ENCODE peak calls at places on chromosomes 4 and X, in seven cellular contexts. Y is brain microvascular endothelial cell, V is nephron progenitor cell, H is A549, M is lower lobe of right lung, D is hepatocyte, C is fibroblast of mammary gland. A is an unnamed sample.

GRCh38 chr4:80153800-80154546 is 43.3 kb upstream of the PRDM8 start:
- DNase-seq in Y (no peak), V (no peak), H (no peak), M (no peak), D (no peak), C (peak; percentile 79), A (no peak)

GRCh38 chr4:111773858-111774257 is 371.4 kb upstream of the FAM241A start:
- DNase-seq in Y (no peak), V (no peak), H (no peak), M (peak; percentile 53), D (peak; percentile 29), C (peak; percentile 5), A (no peak)

GRCh38 chr4:26320159-26320452 is 708 bp upstream of the RBPJ start:
- DNase-seq in Y (no peak), V (no peak), H (no peak), M (no peak), D (no peak), C (peak; percentile 33), A (peak; percentile 19)

GRCh38 chr4:22410645-22411247 is 105.1 kb downstream of the ADGRA3 start:
- DNase-seq in Y (no peak), V (no peak), H (no peak), M (no peak), D (peak; percentile 26), C (peak; percentile 19), A (no peak)

GRCh38 chr4:3369781-3370660 is 71.7 kb upstream of the HGFAC start:
- DNase-seq in Y (peak; percentile 95), V (no peak), H (no peak), M (peak; percentile 45), D (peak; percentile 55), C (peak; percentile 82), A (no peak)

GRCh38 chr4:87228561-87228860 is 8.1 kb upstream of the KLHL8 start:
- DNase-seq in Y (no peak), V (no peak), H (no peak), M (no peak), D (peak; percentile 46), C (no peak), A (no peak)

GRCh38 chr4:185270885-185271284 is 61.5 kb downstream of the SNX25 start:
- DNase-seq in Y (no peak), V (no peak), H (no peak), M (no peak), D (no peak), C (no peak), A (no peak)

GRCh38 chr4:654871-655734 is 19.0 kb downstream of the ATP5ME start:
- DNase-seq in Y (no peak), V (no peak), H (no peak), M (peak; percentile 41), D (no peak), C (no peak), A (no peak)

GRCh38 chr4:162274354-162274753 is 110.6 kb upstream of the FSTL5 start:
- DNase-seq in Y (no peak), V (no peak), H (no peak), M (no peak), D (no peak), C (no peak), A (peak; percentile 21)

GRCh38 chr4:21753084-21753760 is 195.3 kb downstream of the KCNIP4 start:
- DNase-seq in Y (peak; percentile 25), V (no peak), H (no peak), M (no peak), D (no peak), C (no peak), A (no peak)

GRCh38 chr4:7422098-7422897 is 12.4 kb downstream of the PSAPL1 start:
- DNase-seq in Y (no peak), V (no peak), H (no peak), M (peak; percentile 35), D (no peak), C (no peak), A (no peak)

GRCh38 chr4:122810669-122811068 is 16.0 kb upstream of the FGF2 start:
- DNase-seq in Y (no peak), V (no peak), H (no peak), M (no peak), D (no peak), C (peak; percentile 65), A (no peak)

GRCh38 chr4:109969909-109970308 is 57.2 kb downstream of the EGF start:
- DNase-seq in Y (no peak), V (no peak), H (no peak), M (no peak), D (no peak), C (no peak), A (no peak)

GRCh38 chr4:98446499-98447375 is 185.6 kb downstream of the RAP1GDS1 start:
- DNase-seq in Y (peak; percentile 61), V (no peak), H (no peak), M (peak; percentile 51), D (no peak), C (peak; percentile 82), A (no peak)

GRCh38 chr4:180932365-180933001 is 1310.7 kb upstream of the TENM3 start:
- DNase-seq in Y (no peak), V (no peak), H (no peak), M (no peak), D (peak; percentile 13), C (peak; percentile 9), A (no peak)

GRCh38 chr4:163623787-163624186 is 129.3 kb downstream of the TMA16 start:
- DNase-seq in Y (no peak), V (no peak), H (no peak), M (no peak), D (no peak), C (no peak), A (no peak)

GRCh38 chrX:65598559-65599147 is 64.1 kb upstream of the LAS1L start:
- DNase-seq in Y (no peak), V (no peak), H (no peak), M (no peak), D (no peak), C (no peak), A (no peak)

GRCh38 chr4:166165829-166166420 is 292.9 kb downstream of the TLL1 start:
- DNase-seq in Y (peak; percentile 51), V (peak; percentile 41), H (peak; percentile 69), M (no peak), D (peak; percentile 85), C (peak; percentile 82), A (peak; percentile 16)

GRCh38 chr4:6727081-6727942 is 11.3 kb downstream of the BLOC1S4 start:
- DNase-seq in Y (peak; percentile 14), V (peak; percentile 57), H (no peak), M (no peak), D (peak; percentile 48), C (peak; percentile 21), A (no peak)

GRCh38 chr4:120869511-120870278 is 52.8 kb downstream of the PRDM5 start:
- DNase-seq in Y (no peak), V (no peak), H (no peak), M (no peak), D (peak; percentile 8), C (peak; percentile 31), A (no peak)

GRCh38 chr4:120862432-120862831 is 60.1 kb downstream of the PRDM5 start:
- DNase-seq in Y (no peak), V (no peak), H (no peak), M (no peak), D (no peak), C (no peak), A (no peak)

GRCh38 chr4:120870279-120870673 is 52.2 kb downstream of the PRDM5 start:
- DNase-seq in Y (no peak), V (no peak), H (no peak), M (no peak), D (no peak), C (no peak), A (peak; percentile 6)

GRCh38 chr4:120864969-120865368 is 57.6 kb downstream of the PRDM5 start:
- DNase-seq in Y (no peak), V (no peak), H (no peak), M (no peak), D (no peak), C (no peak), A (no peak)

DNA sequence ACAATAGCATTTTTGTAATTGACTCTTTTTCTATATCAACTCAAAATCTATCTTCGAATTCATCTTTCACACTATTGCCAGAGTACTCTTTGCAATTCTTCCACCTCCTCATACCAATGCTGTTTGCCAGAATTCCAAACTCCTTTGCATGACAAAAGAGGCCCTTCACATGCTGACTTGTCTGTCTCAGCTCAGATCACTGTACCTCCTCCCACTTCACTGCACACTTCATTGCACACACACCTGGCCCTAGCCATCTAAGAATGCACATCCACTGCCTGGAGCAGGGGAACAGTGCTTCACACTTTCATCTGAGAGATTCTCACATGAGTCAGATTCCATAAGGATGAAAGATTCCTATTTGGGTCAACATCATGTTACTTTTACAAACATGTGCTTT is 56.5 kb downstream of the PRDM5 start:
- DNase-seq in Y (no peak), V (peak; percentile 20), H (no peak), M (no peak), D (no peak), C (no peak), A (no peak)
- TF ChIP-seq CTCF in Y (no peak), V (no peak), H (no peak), M (no peak), D (no peak), C (no peak), A (no peak)

DNA sequence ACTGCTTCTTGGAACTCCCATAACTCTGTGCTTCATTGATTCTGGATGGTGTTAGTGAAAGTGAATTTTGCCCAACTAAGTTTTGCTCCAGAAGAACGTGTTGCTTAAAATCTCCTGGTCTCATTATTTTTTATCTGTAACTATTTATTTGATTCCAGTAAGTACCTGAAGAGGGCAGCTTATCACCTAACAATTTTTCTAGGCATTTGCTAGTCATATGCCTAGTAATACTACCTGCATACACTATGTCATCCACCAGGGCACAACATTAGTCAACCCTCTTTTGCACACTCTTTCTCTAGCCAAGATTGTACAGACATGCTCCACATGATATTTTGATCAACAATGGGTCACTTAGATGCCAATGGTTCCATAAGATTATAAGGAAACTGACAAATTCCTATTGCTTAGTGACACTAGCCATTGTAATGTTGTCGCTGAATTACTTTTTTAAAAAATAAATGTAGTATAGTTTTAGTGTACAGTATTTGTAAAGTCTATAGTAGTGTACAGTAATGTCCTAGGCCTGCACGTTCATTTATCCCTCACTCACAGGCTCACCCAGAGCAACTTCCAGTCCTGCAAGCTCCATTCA is 499.9 kb upstream of the AADAT start:
- DNase-seq in Y (peak; percentile 6), V (no peak), H (peak; percentile 31), M (no peak), D (peak; percentile 60), C (peak; percentile 58), A (peak; percentile 12)
- TF ChIP-seq CTCF in Y (peak; percentile 16), V (peak; percentile 44), H (peak; percentile 10), M (no peak), D (peak; percentile 48), C (peak; percentile 39), A (peak; percentile 45)

GRCh38 chrX:25021132-25021498 is 5.3 kb upstream of the ARX start:
- DNase-seq in Y (no peak), V (no peak), H (no peak), M (no peak), D (no peak), C (no peak), A (no peak)
- TF ChIP-seq CTCF in Y (no peak), V (peak; percentile 6), H (no peak), M (no peak), D (no peak), C (no peak), A (peak; percentile 5)

DNA sequence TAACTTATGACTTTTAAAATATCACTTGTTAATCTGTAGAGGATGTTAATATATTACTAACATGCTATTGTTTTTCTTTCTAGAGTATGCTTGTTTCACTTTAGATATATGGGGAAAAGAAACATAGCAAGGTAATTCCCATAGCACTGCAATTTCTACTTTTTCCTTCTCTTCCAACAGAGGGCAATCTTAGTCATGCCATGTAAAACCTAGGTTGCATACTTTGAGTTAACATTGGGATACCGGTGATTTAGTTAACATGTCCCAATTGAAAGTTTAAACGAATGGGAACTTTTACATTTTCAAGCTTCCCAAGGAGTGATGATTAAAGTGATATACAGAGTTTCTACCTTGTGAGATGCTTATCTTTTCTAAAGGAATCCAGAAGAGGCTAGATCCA is 89.4 kb upstream of the IL13RA1 start:
- DNase-seq in Y (no peak), V (no peak), H (peak; percentile 11), M (no peak), D (no peak), C (no peak), A (no peak)
- TF ChIP-seq CTCF in Y (no peak), V (no peak), H (peak; percentile 49), M (peak; percentile 14), D (peak; percentile 26), C (peak; percentile 18), A (no peak)

A was measured in Calu3.